ENCODE peak calls at places on chromosomes 16 and 17, in four cellular contexts. S is lung, Q is mammary epithelial cell, U is endothelial cell of umbilical vein. E is an unnamed sample.

GRCh38 chr16:2035431-2036199 is 8.9 kb downstream of the NHERF2 start:
- DNase-seq in Q (no peak), S (peak; percentile 80), U (peak; percentile 62), E (peak; percentile 41)

GRCh38 chr17:21394265-21394664 is 18.1 kb downstream of the KCNJ12 start:
- DNase-seq in Q (peak; percentile 58), U (no peak), S (no peak), E (no peak)

GRCh38 chr16:84053237-84053636 is 10.6 kb upstream of the SLC38A8 start:
- DNase-seq in Q (no peak), U (no peak), S (no peak), E (no peak)

GRCh38 chr17:12830692-12831363 is 41.5 kb downstream of the ARHGAP44 start:
- DNase-seq in Q (no peak), S (peak; percentile 31), U (no peak), E (no peak)

GRCh38 chr17:63984651-63985386 is 12.1 kb upstream of the SCN4A start:
- DNase-seq in U (peak; percentile 93), Q (peak; percentile 84), S (peak; percentile 46), E (no peak)

GRCh38 chr17:16258916-16259315 is 41.9 kb downstream of the PIGL start:
- DNase-seq in U (no peak), Q (no peak), S (no peak), E (no peak)

GRCh38 chr17:66203274-66204015 is 11.5 kb upstream of the CEP112 start:
- DNase-seq in Q (no peak), U (no peak), S (no peak), E (no peak)

GRCh38 chr16:58371841-58372240 is 20.4 kb upstream of the GINS3 start:
- DNase-seq in S (no peak), Q (no peak), U (no peak), E (no peak)

GRCh38 chr17:82022981-82023446 is at the start of gene LRRC45:
- DNase-seq in S (peak; percentile 100), U (peak; percentile 100), Q (peak; percentile 100), E (peak; percentile 100)

GRCh38 chr16:1839554-1839953 is 12.5 kb downstream of the FAHD1 start:
- DNase-seq in U (no peak), Q (peak; percentile 31), S (no peak), E (no peak)

GRCh38 chr17:79912552-79913330 is 73.5 kb upstream of the CBX4 start:
- DNase-seq in U (no peak), Q (no peak), S (no peak), E (no peak)

GRCh38 chr17:40883960-40884359 is 1.1 kb downstream of the KRT20 start:
- DNase-seq in Q (no peak), U (no peak), S (no peak), E (no peak)

GRCh38 chr17:40883031-40883430 is 2.0 kb downstream of the KRT20 start:
- DNase-seq in U (no peak), Q (no peak), S (no peak), E (no peak)

GRCh38 chr17:40888321-40888720 is 3.3 kb upstream of the KRT20 start:
- DNase-seq in U (no peak), Q (no peak), S (no peak), E (no peak)

GRCh38 chr17:40886090-40886489 is 1.0 kb upstream of the KRT20 start:
- DNase-seq in Q (no peak), U (peak; percentile 5), S (no peak), E (no peak)

DNA sequence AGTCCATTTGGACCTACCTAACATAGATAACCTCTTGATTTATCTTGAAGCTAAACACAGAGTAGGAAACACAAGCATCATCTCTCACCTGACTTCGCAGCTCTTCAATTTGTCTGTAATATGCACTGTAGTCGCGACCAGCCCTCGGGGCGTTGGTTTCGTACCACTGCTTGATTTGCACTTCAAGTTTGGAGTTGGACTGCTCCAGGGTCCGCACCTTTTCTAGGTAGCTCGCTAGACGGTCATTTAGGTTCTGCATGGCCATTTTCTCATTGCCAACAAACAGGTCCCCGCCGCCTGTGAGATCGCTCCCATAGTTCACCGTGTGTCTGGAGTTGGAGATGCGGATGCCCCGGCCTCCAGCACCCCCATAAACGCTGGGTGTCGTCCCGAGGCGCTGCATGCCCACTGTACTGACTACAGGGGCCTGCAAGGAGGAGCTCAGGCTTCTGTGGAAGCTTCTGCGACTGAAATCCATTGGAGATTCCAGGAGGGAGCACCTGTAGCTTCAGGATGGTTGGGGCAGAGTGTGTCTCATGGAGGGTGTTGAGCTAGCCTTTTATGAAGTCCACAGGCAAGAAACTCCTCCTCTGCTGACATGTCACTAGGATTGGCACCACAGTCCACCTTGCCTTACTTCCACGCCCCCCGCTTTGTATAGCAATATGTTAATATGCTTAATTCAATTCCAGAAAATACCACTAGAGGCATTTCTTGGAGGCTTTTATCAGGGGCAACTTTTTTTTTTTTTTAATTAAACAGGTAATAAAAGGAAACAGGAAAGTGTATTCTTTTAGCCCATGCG is at the start of gene KRT20:
- DNase-seq in U (no peak), Q (no peak), S (no peak), E (no peak)
- TF ChIP-seq CTCF in U (no peak), Q (peak; percentile 14), S (no peak), E (no peak)

GRCh38 chr16:54636221-54636793 is 294.4 kb upstream of the IRX5 start:
- DNase-seq in U (no peak), Q (no peak), S (no peak), E (no peak)

GRCh38 chr16:54630284-54630967 is 300.2 kb upstream of the IRX5 start:
- DNase-seq in U (no peak), Q (peak; percentile 74), S (no peak), E (no peak)

GRCh38 chr16:54632322-54632721 is 298.3 kb upstream of the IRX5 start:
- DNase-seq in Q (no peak), U (no peak), S (no peak), E (no peak)

GRCh38 chr16:54632821-54633220 is 297.8 kb upstream of the IRX5 start:
- DNase-seq in U (no peak), Q (no peak), S (no peak), E (no peak)

DNA sequence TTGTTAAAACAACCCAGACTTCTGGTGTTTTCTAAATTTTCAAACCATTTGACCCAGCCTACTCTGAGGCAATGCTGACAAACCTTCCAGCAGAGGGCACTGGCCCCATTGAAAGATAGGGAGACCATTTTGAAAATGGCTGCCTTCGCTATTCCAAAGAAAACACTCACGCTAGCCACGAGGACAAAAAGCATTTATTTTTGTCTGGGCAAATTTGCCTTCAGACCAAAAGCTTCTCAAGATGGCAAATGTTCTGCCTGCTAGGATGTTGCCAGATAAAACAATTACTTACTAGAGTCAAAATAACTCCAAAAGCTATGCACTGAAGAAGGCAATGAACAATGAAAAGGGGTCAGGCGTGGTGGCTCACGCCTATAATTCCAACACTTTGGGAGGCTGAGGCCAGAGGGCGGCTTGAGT is 296.7 kb upstream of the IRX5 start:
- DNase-seq in Q (peak; percentile 43), S (peak; percentile 48), U (peak; percentile 21), E (peak; percentile 24)
- TF ChIP-seq CTCF in Q (peak; percentile 91), S (no peak), U (peak; percentile 43), E (peak; percentile 54)

DNA sequence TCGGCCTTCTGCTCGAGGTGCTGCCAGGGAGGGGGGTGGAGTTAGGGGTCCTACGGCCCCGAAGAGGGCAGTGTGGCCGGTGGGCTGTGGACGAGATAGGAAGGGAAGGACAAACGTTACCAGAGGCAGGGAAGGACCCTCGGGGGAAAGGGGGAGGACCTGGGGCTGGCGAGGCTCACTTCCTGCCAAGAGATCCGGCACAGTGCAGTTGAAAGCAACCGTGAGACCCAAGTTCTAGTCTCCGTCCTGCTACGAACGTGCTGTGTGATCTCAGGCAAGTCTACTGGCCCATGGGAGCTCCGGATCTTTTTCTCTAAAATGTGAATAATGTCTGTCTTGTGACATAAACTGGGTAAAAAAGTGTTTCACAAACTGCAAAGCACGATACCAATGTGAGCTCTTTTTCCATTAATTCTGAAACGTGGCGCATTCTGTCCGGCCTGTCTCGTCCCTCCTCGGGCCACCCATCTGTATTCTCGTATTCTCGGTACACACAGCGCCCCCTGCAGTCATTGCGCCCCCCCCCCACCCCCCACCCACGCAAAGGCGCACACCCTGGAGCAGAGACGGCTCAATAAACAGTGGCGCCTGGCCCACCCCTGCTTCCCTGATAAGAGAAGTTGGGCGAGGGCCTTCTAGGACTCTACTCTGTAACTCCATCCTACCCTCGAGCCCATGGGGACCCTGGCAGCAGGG is 8.8 kb downstream of the CYGB start:
- DNase-seq in Q (no peak), U (no peak), S (no peak), E (no peak)
- TF ChIP-seq CTCF in Q (no peak), U (no peak), S (no peak), E (no peak)

DNA sequence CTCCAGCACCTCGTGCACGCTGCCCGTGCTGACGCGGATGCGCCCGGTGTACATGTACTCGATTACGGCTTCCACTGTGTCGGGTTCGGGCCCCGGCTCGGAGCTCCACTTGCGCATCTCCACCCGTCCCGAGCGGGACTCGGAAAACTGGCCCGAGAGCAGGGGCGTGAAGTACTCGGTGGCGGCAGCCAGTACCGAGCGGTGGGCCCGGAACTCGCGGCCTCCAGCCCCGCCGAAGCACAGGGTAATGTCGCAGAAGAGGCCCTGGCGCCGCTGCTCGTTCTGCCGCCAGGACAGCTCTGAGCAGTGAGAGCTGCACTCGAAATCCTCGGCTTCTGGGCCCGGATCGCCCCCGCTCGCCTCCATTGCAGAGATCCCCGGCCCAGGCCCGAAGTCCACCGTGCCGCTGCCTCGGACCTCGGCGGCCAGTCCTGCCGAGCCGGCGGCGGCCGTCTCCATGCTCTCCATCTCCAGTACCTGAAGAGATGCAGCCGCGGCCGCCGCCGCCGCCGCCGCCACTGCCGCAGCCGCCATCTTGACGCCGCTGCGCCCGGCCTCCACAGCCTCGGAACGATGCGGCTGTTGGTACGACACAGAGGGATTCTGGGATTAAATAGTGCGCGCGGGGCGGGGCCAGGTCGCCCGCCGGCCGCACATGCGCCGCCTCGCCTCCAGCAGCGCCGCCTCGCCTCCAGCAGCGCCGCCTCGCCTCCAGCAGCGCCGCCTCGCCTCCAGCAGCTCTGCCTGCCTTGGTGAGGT is at the start of gene KLHL11:
- DNase-seq in Q (peak; percentile 89), U (peak; percentile 94), S (peak; percentile 88), E (peak; percentile 90)
- TF ChIP-seq CTCF in Q (peak; percentile 4), U (no peak), S (no peak), E (no peak)

GRCh38 chr17:76119409-76120371 is 16.1 kb upstream of the EXOC7 start:
- DNase-seq in Q (no peak), U (no peak), S (no peak), E (no peak)
- TF ChIP-seq CTCF in Q (no peak), U (no peak), S (no peak), E (no peak)

DNA sequence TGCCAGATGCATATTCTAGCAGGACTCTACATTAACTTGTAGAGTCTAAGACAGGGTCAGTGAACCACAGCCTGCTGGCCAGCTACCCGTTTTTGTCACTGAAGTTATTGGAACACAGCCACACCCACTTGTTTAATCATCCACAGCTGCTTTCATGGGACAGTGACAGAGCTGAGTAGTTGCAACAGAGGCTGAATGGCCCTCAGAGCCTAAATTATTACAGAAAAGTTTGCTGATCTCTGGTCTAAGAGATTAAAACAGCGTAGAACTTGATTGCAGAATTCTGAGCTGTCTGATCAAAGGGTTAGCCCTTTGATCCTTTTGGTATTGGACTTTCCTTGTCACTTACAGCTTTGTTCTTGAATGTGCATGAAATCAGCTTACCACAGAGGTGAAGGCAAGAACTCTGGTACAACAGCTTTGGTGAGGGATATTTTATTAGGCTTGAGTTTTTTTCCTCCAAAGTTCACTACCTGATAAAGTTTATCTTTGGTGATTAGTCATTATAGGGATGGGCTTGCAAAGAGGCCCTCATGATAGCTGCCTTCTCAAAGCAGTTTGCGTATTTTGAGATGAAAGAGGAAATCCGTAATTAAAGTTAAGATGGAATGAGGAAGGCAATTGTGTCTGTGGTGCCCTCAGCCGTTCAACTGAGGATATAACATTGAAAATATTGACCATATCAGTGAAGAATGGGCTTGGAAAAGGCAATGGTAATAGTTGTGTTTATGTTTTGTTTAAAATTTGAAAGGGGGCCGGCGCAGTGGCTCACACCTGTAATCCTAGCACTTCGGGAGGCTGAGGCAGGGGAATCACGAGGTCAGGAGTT is 23.7 kb downstream of the ALDH3A2 start:
- DNase-seq in S (peak; percentile 56), U (peak; percentile 11), Q (no peak), E (no peak)
- TF ChIP-seq CTCF in S (no peak), U (no peak), Q (no peak), E (no peak)